ENCODE peak calls at places on chromosomes 2 and 18, in nine cellular contexts. H, S, N, L, E, B, P, G and K are unnamed samples.

GRCh38 chr2:127083819-127084503 is 23.0 kb downstream of the BIN1 start:
- DNase-seq in H (peak), S (peak), N (peak), L (peak), E (peak), B (peak), P (peak), G (peak), K (peak)

GRCh38 chr2:196925768-196926561 is 542 bp downstream of the PGAP1 start:
- DNase-seq in H (no peak), S (peak), N (peak), L (peak), E (peak), B (peak), P (peak), G (peak), K (peak)

GRCh38 chr2:162474006-162474405 is 130.1 kb downstream of the GCA start:
- DNase-seq in H (no peak), S (no peak), N (no peak), L (no peak), E (no peak), B (no peak), P (no peak), G (no peak), K (no peak)

GRCh38 chr2:164642946-164643555 is 21.8 kb upstream of the GRB14 start:
- DNase-seq in H (no peak), S (no peak), N (no peak), L (no peak), E (no peak), B (no peak), P (peak), G (no peak), K (no peak)

GRCh38 chr2:224930990-224931389 is 111.3 kb downstream of the DOCK10 start:
- DNase-seq in H (no peak), S (no peak), N (no peak), L (no peak), E (no peak), B (no peak), P (no peak), G (no peak), K (no peak)

GRCh38 chr18:12577848-12578247 is 80.1 kb downstream of the SPIRE1 start:
- DNase-seq in H (no peak), S (no peak), N (no peak), L (no peak), E (no peak), B (no peak), P (no peak), G (no peak), K (no peak)

GRCh38 chr2:132941296-132942020 is 271.5 kb upstream of the LYPD1 start:
- DNase-seq in H (no peak), S (no peak), N (no peak), L (no peak), E (no peak), B (no peak), P (no peak), G (no peak), K (no peak)

GRCh38 chr2:1771626-1772280 is 27.4 kb upstream of the PXDN start:
- DNase-seq in H (no peak), S (no peak), N (no peak), L (no peak), E (no peak), B (no peak), P (no peak), G (peak), K (no peak)

GRCh38 chr2:235702186-235702585 is 208.3 kb downstream of the AGAP1 start:
- DNase-seq in H (no peak), S (no peak), N (no peak), L (no peak), E (no peak), B (no peak), P (no peak), G (no peak), K (no peak)

GRCh38 chr18:13376841-13377351 is 158.3 kb downstream of the LDLRAD4 start:
- DNase-seq in H (no peak), S (no peak), N (no peak), L (no peak), E (no peak), B (no peak), P (no peak), G (no peak), K (no peak)

GRCh38 chr2:54569745-54570296 is 113.7 kb downstream of the SPTBN1 start:
- DNase-seq in H (no peak), S (no peak), N (no peak), L (no peak), E (peak), B (no peak), P (no peak), G (peak), K (no peak)

GRCh38 chr2:48391576-48391975 is 138.4 kb upstream of the STON1 start:
- DNase-seq in H (no peak), S (no peak), N (no peak), L (peak), E (no peak), B (no peak), P (no peak), G (no peak), K (no peak)

GRCh38 chr18:58276640-58277456 is 232.8 kb downstream of the NEDD4L start:
- DNase-seq in H (no peak), S (no peak), N (peak), L (no peak), E (peak), B (peak), P (no peak), G (peak), K (no peak)

GRCh38 chr18:76822510-76823165 is at the start of gene ZNF236:
- DNase-seq in H (no peak), S (peak), N (peak), L (peak), E (peak), B (peak), P (peak), G (peak), K (peak)

GRCh38 chr18:3493501-3494244 is 43.7 kb downstream of the TGIF1 start:
- DNase-seq in H (no peak), S (no peak), N (no peak), L (no peak), E (no peak), B (no peak), P (no peak), G (no peak), K (no peak)

GRCh38 chr2:143823286-143823685 is 694.1 kb downstream of the ARHGAP15 start:
- DNase-seq in H (no peak), S (no peak), N (no peak), L (no peak), E (no peak), B (no peak), P (no peak), G (no peak), K (no peak)

GRCh38 chr2:110101280-110101844 is 14.3 kb downstream of the MALL start:
- DNase-seq in H (peak), S (peak), N (peak), L (peak), E (peak), B (peak), P (peak), G (peak), K (peak)

GRCh38 chr2:222306393-222307137 is 7.8 kb upstream of the PAX3 start:
- DNase-seq in H (no peak), S (no peak), N (no peak), L (no peak), E (no peak), B (no peak), P (no peak), G (no peak), K (no peak)

GRCh38 chr18:23228102-23229051 is 93.1 kb downstream of the CABLES1 start:
- DNase-seq in H (no peak), S (peak), N (no peak), L (no peak), E (peak), B (no peak), P (peak), G (no peak), K (no peak)

GRCh38 chr18:45456076-45457066 is 158.9 kb upstream of the SLC14A2 start:
- DNase-seq in H (no peak), S (no peak), N (no peak), L (no peak), E (no peak), B (no peak), P (no peak), G (no peak), K (no peak)

GRCh38 chr2:10704034-10704594 is 14.3 kb upstream of the NOL10 start:
- DNase-seq in H (no peak), S (no peak), N (no peak), L (no peak), E (no peak), B (no peak), P (no peak), G (no peak), K (no peak)

GRCh38 chr2:54626131-54626530 is 97.3 kb upstream of the EML6 start:
- DNase-seq in H (no peak), S (no peak), N (no peak), L (no peak), E (no peak), B (no peak), P (no peak), G (no peak), K (no peak)

GRCh38 chr2:142876423-142876822 is 1.0 kb upstream of the KYNU start:
- DNase-seq in H (no peak), S (no peak), N (no peak), L (no peak), E (peak), B (peak), P (no peak), G (no peak), K (no peak)

GRCh38 chr2:174629514-174629913 is 31.9 kb upstream of the WIPF1 start:
- DNase-seq in H (no peak), S (no peak), N (no peak), L (no peak), E (no peak), B (no peak), P (no peak), G (no peak), K (no peak)

GRCh38 chr2:50346104-50346503 is 685.8 kb downstream of the NRXN1 start:
- DNase-seq in H (no peak), S (no peak), N (no peak), L (peak), E (no peak), B (no peak), P (no peak), G (no peak), K (no peak)

GRCh38 chr2:240624950-240625621 is at the start of gene GPR35:
- DNase-seq in H (peak), S (peak), N (no peak), L (peak), E (no peak), B (no peak), P (no peak), G (peak), K (peak)

GRCh38 chr2:199955339-199956061 is at the start of the genes MAIP1 and TYW5:
- DNase-seq in H (no peak), S (peak), N (peak), L (peak), E (peak), B (peak), P (peak), G (peak), K (peak)
- TF ChIP-seq CTCF in H (peak), S (peak), N (peak), L (peak), E (peak), B (no peak), P (peak), G (no peak), K (peak)

GRCh38 chr2:55885129-55885943 is 38.2 kb downstream of the EFEMP1 start:
- DNase-seq in H (peak), S (peak), N (no peak), L (peak), E (peak), B (peak), P (no peak), G (no peak), K (peak)
- TF ChIP-seq CTCF in H (no peak), S (no peak), N (no peak), L (no peak), E (no peak), B (no peak), P (no peak), G (no peak), K (no peak)

GRCh38 chr2:166900700-166901099 is 12.4 kb downstream of the XIRP2 start:
- DNase-seq in H (peak), S (no peak), N (no peak), L (peak), E (peak), B (peak), P (no peak), G (no peak), K (no peak)
- TF ChIP-seq CTCF in H (peak), S (no peak), N (no peak), L (peak), E (peak), B (peak), P (no peak), G (no peak), K (peak)

GRCh38 chr2:197960765-197961164 is 156.4 kb downstream of the PLCL1 start:
- DNase-seq in H (no peak), S (no peak), N (no peak), L (no peak), E (no peak), B (no peak), P (no peak), G (no peak), K (no peak)

GRCh38 chr2:197969391-197969893 is 165.0 kb downstream of the PLCL1 start:
- DNase-seq in H (peak), S (peak), N (no peak), L (peak), E (peak), B (peak), P (no peak), G (no peak), K (peak)

GRCh38 chr2:197964720-197965119 is 160.3 kb downstream of the PLCL1 start:
- DNase-seq in H (no peak), S (no peak), N (no peak), L (no peak), E (no peak), B (no peak), P (no peak), G (no peak), K (no peak)

DNA sequence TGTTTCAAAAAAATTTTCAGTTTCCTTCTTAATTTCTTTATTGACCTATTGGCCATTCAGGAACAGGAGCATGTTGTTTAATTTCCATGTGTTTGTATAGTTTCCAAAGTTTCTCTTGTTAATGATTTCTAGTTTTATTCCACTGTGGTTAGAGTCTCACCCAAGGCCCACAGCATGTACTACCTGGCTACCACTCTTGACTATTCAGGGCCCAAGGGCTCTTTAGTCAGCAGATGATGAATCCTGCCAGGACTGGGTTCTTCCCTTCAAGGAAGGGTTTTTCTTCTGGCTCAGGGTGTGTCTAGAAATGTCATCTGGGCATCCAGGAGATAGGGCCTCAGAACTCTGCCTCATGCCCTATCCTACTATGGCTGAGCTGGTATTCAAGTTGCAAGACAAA is 161.4 kb downstream of the PLCL1 start:
- DNase-seq in H (no peak), S (no peak), N (no peak), L (no peak), E (no peak), B (no peak), P (no peak), G (no peak), K (no peak)
- TF ChIP-seq CTCF in H (no peak), S (no peak), N (no peak), L (no peak), E (no peak), B (no peak), P (no peak), G (no peak), K (no peak)

GRCh38 chr18:34467059-34467458 is 242.3 kb upstream of the NOL4 start:
- DNase-seq in H (no peak), S (no peak), N (no peak), L (no peak), E (peak), B (peak), P (no peak), G (no peak), K (no peak)

GRCh38 chr18:34458371-34458770 is 233.7 kb upstream of the NOL4 start:
- DNase-seq in H (no peak), S (no peak), N (no peak), L (no peak), E (no peak), B (no peak), P (no peak), G (no peak), K (no peak)

GRCh38 chr18:34457761-34458160 is 233.0 kb upstream of the NOL4 start:
- DNase-seq in H (no peak), S (no peak), N (no peak), L (no peak), E (no peak), B (no peak), P (no peak), G (no peak), K (no peak)

GRCh38 chr18:34461266-34461665 is 236.6 kb upstream of the NOL4 start:
- DNase-seq in H (no peak), S (no peak), N (no peak), L (no peak), E (no peak), B (no peak), P (no peak), G (no peak), K (no peak)
- TF ChIP-seq CTCF in H (no peak), S (no peak), N (no peak), L (no peak), E (no peak), B (no peak), P (no peak), G (no peak), K (no peak)

DNA sequence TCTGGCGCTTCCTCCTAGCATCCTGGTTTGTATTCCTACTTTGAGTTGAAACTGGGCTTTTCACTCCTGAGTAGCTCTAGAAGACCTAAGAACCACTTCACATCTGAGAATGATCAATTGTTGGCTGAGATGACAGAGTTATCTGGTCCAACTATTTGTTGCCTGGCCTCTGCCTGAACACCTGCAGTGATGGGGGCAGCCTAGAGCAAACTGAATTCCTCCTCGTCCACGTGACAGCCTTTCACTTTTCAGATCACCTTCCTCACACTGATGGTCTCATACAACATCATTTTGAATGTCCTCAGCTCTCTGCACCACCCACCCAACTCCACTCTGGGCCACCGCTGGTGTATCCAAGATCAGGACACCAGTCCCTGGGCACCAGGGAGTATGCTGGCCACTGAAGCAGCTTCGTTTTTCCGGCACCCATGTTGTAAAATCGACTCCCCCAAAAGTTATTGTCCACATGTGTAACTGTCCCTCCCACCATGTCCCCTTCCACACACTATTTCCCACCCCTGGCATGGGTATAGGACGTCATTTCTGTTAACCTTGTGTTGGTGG is 96.5 kb downstream of the TGOLN2 start:
- DNase-seq in H (no peak), S (no peak), N (no peak), L (no peak), E (no peak), B (no peak), P (no peak), G (no peak), K (no peak)
- TF ChIP-seq CTCF in H (peak), S (no peak), N (no peak), L (no peak), E (no peak), B (no peak), P (no peak), G (no peak), K (no peak)

GRCh38 chr18:34077599-34077998 is 147.1 kb downstream of the NOL4 start:
- DNase-seq in H (no peak), S (no peak), N (no peak), L (no peak), E (no peak), B (no peak), P (no peak), G (no peak), K (no peak)
- TF ChIP-seq CTCF in H (peak), S (no peak), N (no peak), L (peak), E (no peak), B (no peak), P (no peak), G (no peak), K (peak)

DNA sequence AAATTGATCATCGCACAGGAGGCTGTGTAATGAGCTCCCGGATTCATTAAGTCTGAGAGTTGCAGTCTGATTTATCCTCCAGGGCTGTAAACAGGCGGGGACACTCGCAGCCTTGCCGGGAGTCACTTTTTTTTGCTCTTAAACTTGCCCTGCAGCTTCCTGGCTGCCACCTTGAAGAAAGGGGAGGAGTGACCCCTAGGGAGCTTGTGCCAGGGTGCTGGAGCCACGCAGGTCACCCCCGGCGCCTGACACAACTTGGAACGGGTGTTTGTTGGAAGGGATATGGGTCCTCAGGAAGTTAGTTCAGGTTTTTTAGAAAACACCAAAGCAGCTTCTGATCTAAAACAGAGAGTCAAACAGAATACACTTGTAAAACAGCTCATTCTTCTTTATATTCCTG is 76.3 kb downstream of the DCDC2C start:
- DNase-seq in H (no peak), S (no peak), N (no peak), L (no peak), E (no peak), B (no peak), P (no peak), G (no peak), K (no peak)
- TF ChIP-seq CTCF in H (no peak), S (no peak), N (no peak), L (no peak), E (no peak), B (no peak), P (no peak), G (no peak), K (no peak)